ENCODE peak calls at places on chromosomes 13 and 19, in four cellular contexts. One of them, this sample, is unnamed.
A peak's percentile ranks its signal among the peaks of the same experiment; 100 is the strongest.

GRCh38 chr13:24931450-24932217 is 164.3 kb upstream of the PABPC3 start:
- DNase-seq in GM23338: peak; percentile 83
- DNase-seq in A549: no peak
- DNase-seq in K562: peak; percentile 34
- DNase-seq in this sample: no peak

GRCh38 chr13:35963982-35964665 is 167.1 kb downstream of the DCLK1 start:
- DNase-seq in GM23338: no peak
- DNase-seq in A549: no peak
- DNase-seq in K562: no peak
- DNase-seq in this sample: no peak

GRCh38 chr13:103349664-103350063 is 283.4 kb upstream of the SLC10A2 start:
- DNase-seq in GM23338: no peak
- DNase-seq in A549: no peak
- DNase-seq in K562: no peak
- DNase-seq in this sample: no peak

GRCh38 chr19:2578391-2578826 is 102.5 kb downstream of the GADD45B start:
- DNase-seq in GM23338: peak; percentile 69
- DNase-seq in A549: peak; percentile 42
- DNase-seq in K562: no peak
- DNase-seq in this sample: no peak

GRCh38 chr13:112976526-112976925 is 7.5 kb downstream of the MCF2L start:
- DNase-seq in GM23338: no peak
- DNase-seq in A549: no peak
- DNase-seq in K562: no peak
- DNase-seq in this sample: no peak

GRCh38 chr13:46183018-46183940 is 1.3 kb upstream of the LCP1 start:
- DNase-seq in GM23338: no peak
- DNase-seq in A549: no peak
- DNase-seq in K562: peak; percentile 45
- DNase-seq in this sample: no peak

GRCh38 chr13:43573787-43574562 is 212.8 kb downstream of the ENOX1 start:
- DNase-seq in GM23338: no peak
- DNase-seq in A549: no peak
- DNase-seq in K562: no peak
- DNase-seq in this sample: no peak

GRCh38 chr19:5926641-5927438 is 12.8 kb downstream of the CAPS start:
- DNase-seq in GM23338: no peak
- DNase-seq in A549: no peak
- DNase-seq in K562: no peak
- DNase-seq in this sample: no peak

GRCh38 chr13:30487075-30487470 is 21.3 kb upstream of the HMGB1 start:
- DNase-seq in GM23338: no peak
- DNase-seq in A549: no peak
- DNase-seq in K562: no peak
- DNase-seq in this sample: no peak

GRCh38 chr13:30481241-30481760 is 15.6 kb upstream of the HMGB1 start:
- DNase-seq in GM23338: no peak
- DNase-seq in A549: no peak
- DNase-seq in K562: no peak
- DNase-seq in this sample: no peak

DNA sequence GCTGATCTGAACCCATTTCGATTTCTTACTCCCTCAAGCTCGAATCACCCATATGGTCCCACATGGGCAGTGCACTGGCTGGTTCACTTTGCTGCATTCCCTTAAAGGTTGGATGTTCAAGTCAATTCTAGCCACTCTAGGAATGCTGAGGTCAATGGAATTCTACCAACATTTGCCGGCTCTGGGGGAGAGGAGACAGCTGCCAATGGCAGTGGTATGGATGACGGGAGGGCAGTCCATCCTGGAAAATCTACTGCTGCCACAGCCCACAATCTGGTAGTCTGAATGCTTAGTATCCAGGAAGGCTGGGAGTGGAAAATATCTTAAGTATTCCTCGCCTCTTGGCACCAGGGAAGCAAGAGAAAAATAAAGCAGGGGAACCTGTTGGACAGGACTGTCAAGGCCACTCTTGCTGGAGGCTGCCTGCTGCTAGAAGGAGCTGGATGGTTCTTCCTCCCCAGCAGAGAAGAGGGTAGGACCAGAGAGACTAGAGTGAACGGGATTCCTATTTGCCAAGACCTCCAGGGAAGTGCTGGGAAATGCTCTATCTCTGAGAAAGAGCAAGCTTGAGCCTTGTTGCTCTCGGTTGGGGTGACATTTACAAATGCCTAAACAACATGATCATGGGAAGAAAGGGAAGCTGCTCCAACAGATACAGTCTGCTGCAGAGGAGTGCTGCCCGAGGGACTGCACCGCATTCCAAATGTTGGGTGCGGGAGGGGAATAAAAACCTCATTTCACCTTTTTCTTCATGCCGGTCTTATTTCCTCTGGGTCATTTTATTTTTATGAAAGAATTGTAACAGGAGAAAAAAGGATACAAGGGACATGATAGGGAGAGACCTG is 20.7 kb upstream of the HMGB1 start:
- DNase-seq in GM23338: peak; percentile 29
- DNase-seq in A549: no peak
- DNase-seq in K562: no peak
- DNase-seq in this sample: no peak
- TF ChIP-seq JUNB in GM23338: no peak
- TF ChIP-seq JUNB in A549: no peak
- TF ChIP-seq JUNB in K562: no peak
- TF ChIP-seq JUNB in this sample: no peak

DNA sequence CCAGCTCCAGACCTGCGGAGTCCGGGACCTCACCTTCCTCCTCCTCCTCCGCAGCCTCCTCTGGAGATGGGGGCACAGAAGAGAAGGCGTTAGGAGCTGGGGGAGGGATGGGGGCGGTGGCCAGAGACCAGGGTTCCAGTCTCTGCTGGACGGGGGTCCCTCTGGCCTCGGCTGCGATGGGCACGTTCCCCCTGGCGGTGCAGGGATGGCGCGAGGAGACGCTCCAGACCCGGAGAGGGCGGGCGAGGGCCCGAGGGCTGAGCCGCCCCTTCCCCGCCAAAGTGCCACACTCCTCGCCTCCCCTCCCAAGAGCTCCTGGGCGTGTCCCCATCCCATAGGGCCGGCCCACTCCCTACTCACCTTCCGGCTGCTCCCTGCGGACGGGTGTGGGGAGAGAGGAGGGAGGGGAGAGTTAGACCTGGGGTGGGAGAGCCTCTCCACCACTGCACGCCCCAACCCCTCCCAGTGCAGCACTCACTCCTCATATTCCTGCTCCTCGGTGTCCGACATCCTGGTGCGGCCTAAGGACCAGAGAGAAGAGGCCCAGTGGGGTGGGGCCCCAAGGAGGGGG is 2.3 kb downstream of the TNNT1 start:
- DNase-seq in GM23338: peak; percentile 96
- DNase-seq in A549: peak; percentile 92
- DNase-seq in K562: peak; percentile 94
- DNase-seq in this sample: no peak
- TF ChIP-seq JUNB in GM23338: no peak
- TF ChIP-seq JUNB in A549: no peak
- TF ChIP-seq JUNB in K562: no peak
- TF ChIP-seq JUNB in this sample: no peak

DNA sequence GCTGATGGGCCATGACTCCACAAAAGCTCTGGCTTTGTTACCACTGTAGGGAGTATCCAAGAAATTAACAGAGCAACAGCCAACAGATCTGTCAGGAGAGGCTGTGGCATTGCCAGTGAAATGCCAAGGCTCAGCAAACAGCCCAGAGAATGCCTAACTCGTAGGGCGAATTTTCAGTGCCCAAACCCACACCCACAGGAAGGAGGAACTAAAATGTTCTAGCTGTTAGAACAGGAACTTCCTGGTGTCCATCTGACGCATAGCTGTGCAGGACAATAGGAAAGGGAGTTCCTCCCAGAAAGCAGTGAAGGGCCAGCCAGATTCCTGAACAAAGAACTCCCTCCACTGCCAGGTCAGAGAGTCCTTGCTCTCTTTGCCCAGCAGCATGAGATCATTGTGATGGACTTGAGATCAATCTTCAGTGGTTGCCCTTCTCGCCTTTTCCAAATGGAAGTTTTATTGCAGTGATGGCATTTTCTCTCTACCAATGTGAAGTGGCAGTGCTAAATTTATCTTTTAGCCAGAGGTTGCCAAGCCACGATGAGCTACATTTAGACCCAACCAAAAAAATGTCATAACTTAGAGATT is 224.2 kb upstream of the STARD13 start:
- DNase-seq in GM23338: no peak
- DNase-seq in A549: no peak
- DNase-seq in K562: no peak
- DNase-seq in this sample: no peak
- TF ChIP-seq JUNB in GM23338: no peak
- TF ChIP-seq JUNB in A549: no peak
- TF ChIP-seq JUNB in K562: no peak
- TF ChIP-seq JUNB in this sample: no peak

GRCh38 chr13:32011971-32012370 is 19.6 kb upstream of the FRY start:
- DNase-seq in GM23338: no peak
- DNase-seq in A549: no peak
- DNase-seq in K562: no peak
- DNase-seq in this sample: no peak

GRCh38 chr13:32008518-32009175 is 22.9 kb upstream of the FRY start:
- DNase-seq in GM23338: no peak
- DNase-seq in A549: no peak
- DNase-seq in K562: no peak
- DNase-seq in this sample: no peak

GRCh38 chr13:32009362-32009761 is 22.2 kb upstream of the FRY start:
- DNase-seq in GM23338: no peak
- DNase-seq in A549: no peak
- DNase-seq in K562: no peak
- DNase-seq in this sample: no peak

GRCh38 chr13:32007494-32007893 is 24.1 kb upstream of the FRY start:
- DNase-seq in GM23338: no peak
- DNase-seq in A549: no peak
- DNase-seq in K562: no peak
- DNase-seq in this sample: no peak

DNA sequence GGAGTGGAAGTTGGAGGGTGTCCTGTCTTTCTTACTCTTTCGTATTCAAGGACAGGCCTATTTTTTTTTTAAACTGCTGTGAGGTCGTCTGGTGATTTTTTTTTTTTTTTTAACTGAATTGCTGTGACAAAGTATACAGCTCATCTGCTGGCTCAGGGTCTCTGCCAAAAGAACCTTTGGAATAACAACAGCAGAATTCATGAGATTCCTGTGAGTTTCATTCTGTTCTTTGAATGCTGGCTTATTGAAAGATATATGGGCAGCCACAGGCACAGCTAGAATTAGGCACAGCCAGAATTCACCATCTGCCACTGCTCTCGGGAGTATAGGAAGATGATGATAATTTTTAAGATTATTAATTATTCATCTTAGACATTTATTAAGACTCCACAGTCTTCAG is 21.4 kb upstream of the FRY start:
- DNase-seq in GM23338: no peak
- DNase-seq in A549: no peak
- DNase-seq in K562: no peak
- DNase-seq in this sample: no peak
- TF ChIP-seq JUNB in GM23338: no peak
- TF ChIP-seq JUNB in A549: no peak
- TF ChIP-seq JUNB in K562: no peak
- TF ChIP-seq JUNB in this sample: no peak

DNA sequence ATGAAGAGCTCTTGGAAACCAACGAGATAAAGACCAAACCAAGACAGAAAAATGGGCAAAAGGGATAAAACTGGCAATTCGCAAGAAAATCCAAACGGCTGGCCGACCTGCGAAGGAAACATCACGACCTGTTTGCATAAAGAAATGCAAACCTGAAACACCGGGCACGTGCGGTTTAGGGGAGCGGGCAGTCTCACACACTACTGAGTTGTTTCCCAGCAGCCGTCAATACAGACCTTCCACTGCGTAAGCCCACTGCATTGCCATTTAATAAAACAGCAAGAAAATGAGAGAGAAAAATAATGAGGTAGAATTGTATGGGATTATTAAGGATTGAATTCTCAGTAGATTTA is 644 bp upstream of the PEG3 start:
- DNase-seq in GM23338: no peak
- DNase-seq in A549: no peak
- DNase-seq in K562: no peak
- DNase-seq in this sample: no peak
- TF ChIP-seq JUNB in GM23338: no peak
- TF ChIP-seq JUNB in A549: no peak
- TF ChIP-seq JUNB in K562: no peak
- TF ChIP-seq JUNB in this sample: no peak

DNA sequence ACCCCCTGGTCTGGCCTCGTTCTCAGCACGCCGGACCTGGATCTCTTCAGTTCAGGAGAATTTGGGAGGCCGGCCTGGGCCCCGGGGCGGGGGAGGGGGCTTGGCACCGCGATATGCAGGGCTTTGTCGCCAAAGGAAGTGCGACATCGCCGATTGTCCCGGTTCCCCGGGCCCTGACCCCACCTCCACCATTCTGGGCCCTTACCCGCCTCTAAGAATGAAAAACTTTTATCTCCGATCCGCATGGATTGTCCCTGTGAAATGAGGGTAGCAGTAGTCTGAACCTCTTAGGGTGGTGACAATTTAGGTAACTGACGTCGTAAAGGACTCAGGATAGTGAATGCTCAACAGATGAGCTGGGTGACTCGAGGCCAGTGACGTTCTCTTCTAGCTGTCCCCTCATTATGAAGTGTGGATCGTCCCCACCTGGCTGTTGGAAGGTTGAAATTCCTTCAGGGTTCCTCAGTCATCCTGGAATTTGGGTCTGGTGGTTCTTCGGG is 649 bp downstream of the DDA1 start:
- DNase-seq in GM23338: no peak
- DNase-seq in A549: no peak
- DNase-seq in K562: no peak
- DNase-seq in this sample: no peak
- TF ChIP-seq JUNB in GM23338: no peak
- TF ChIP-seq JUNB in A549: no peak
- TF ChIP-seq JUNB in K562: no peak
- TF ChIP-seq JUNB in this sample: no peak

GRCh38 chr19:48814895-48815294 is 4.1 kb upstream of the BCAT2 start:
- DNase-seq in GM23338: peak; percentile 55
- DNase-seq in A549: no peak
- DNase-seq in K562: no peak
- DNase-seq in this sample: no peak

GRCh38 chr19:48815870-48816501 is 5.2 kb upstream of the BCAT2 start:
- DNase-seq in GM23338: peak; percentile 63
- DNase-seq in A549: peak; percentile 71
- DNase-seq in K562: peak; percentile 44
- DNase-seq in this sample: no peak

GRCh38 chr19:48812094-48812929 is 1.5 kb upstream of the BCAT2 start:
- DNase-seq in GM23338: peak; percentile 94
- DNase-seq in A549: peak; percentile 66
- DNase-seq in K562: peak; percentile 95
- DNase-seq in this sample: no peak

GRCh38 chr19:48810151-48810550 is 678 bp downstream of the BCAT2 start:
- DNase-seq in GM23338: no peak
- DNase-seq in A549: no peak
- DNase-seq in K562: peak; percentile 24
- DNase-seq in this sample: no peak

GRCh38 chr19:48813123-48813911 is 2.5 kb upstream of the BCAT2 start:
- DNase-seq in GM23338: peak; percentile 69
- DNase-seq in A549: no peak
- DNase-seq in K562: peak; percentile 63
- DNase-seq in this sample: no peak
- TF ChIP-seq JUNB in GM23338: no peak
- TF ChIP-seq JUNB in A549: no peak
- TF ChIP-seq JUNB in K562: no peak
- TF ChIP-seq JUNB in this sample: no peak